ENCODE peak calls at places on chromosomes 2 and 18, in eight cellular contexts. I, B, W, K, G, V, H and Y are unnamed samples.

GRCh38 chr2:20221939-20222768 is 2.8 kb downstream of the SDC1 start:
- DNase-seq in B (no peak), G (no peak), K (no peak), W (no peak), H (peak; percentile 51), V (no peak), I (peak; percentile 13), Y (no peak)

GRCh38 chr2:172085460-172086159 is at the start of gene DLX1:
- DNase-seq in W (peak; percentile 6), K (no peak), H (no peak), I (no peak), V (no peak), G (no peak), B (no peak), Y (no peak)

GRCh38 chr2:74857725-74858124 is 23.8 kb downstream of the HK2 start:
- DNase-seq in G (no peak), K (no peak), W (no peak), H (no peak), I (no peak), V (no peak), B (no peak), Y (no peak)

GRCh38 chr2:171434671-171434980 is 600 bp downstream of the DCAF17 start:
- DNase-seq in G (no peak), B (no peak), V (no peak), K (no peak), H (no peak), W (peak; percentile 75), I (no peak), Y (no peak)

GRCh38 chr2:12980817-12981216 is 264.1 kb downstream of the TRIB2 start:
- DNase-seq in B (no peak), V (no peak), I (no peak), H (peak; percentile 67), K (no peak), W (no peak), G (peak; percentile 1), Y (no peak)

GRCh38 chr2:174771631-174772491 is 7.6 kb upstream of the CHRNA1 start:
- DNase-seq in V (peak; percentile 90), I (peak; percentile 91), W (peak; percentile 51), H (peak; percentile 95), G (peak; percentile 73), B (no peak), K (peak; percentile 16), Y (peak; percentile 85)

GRCh38 chr18:48622911-48623431 is 84.1 kb downstream of the CTIF start:
- DNase-seq in V (peak; percentile 58), K (no peak), B (no peak), I (peak; percentile 56), H (peak; percentile 81), W (no peak), G (peak; percentile 81), Y (peak; percentile 74)

GRCh38 chr18:9941108-9941507 is 27.3 kb downstream of the VAPA start:
- DNase-seq in I (no peak), G (no peak), K (no peak), W (no peak), V (no peak), B (no peak), H (no peak), Y (no peak)

GRCh38 chr2:8662239-8662879 is 19.5 kb upstream of the ID2 start:
- DNase-seq in W (no peak), B (no peak), G (peak; percentile 42), H (no peak), K (no peak), I (peak; percentile 95), V (peak; percentile 90), Y (peak; percentile 87)

GRCh38 chr2:71466301-71467179 is 13.2 kb downstream of the DYSF start:
- DNase-seq in K (peak; percentile 1), B (no peak), G (no peak), H (peak; percentile 84), V (peak; percentile 54), I (peak; percentile 13), W (no peak), Y (peak; percentile 56)

GRCh38 chr2:24913896-24914295 is 6.1 kb downstream of the ADCY3 start:
- DNase-seq in K (no peak), V (no peak), W (no peak), B (no peak), H (no peak), I (no peak), G (no peak), Y (no peak)

GRCh38 chr18:54702687-54703086 is 111.6 kb downstream of the DYNAP start:
- DNase-seq in B (no peak), V (no peak), W (no peak), H (no peak), I (peak; percentile 21), G (no peak), K (no peak), Y (no peak)

GRCh38 chr2:144705328-144706245 is 185.7 kb upstream of the ZEB2 start:
- DNase-seq in V (peak; percentile 6), G (no peak), K (no peak), I (peak; percentile 35), B (no peak), H (no peak), W (no peak), Y (peak; percentile 10)

GRCh38 chr2:94869552-94870391 is 1.5 kb upstream of the TEKT4 start:
- DNase-seq in W (no peak), I (no peak), B (no peak), K (no peak), H (no peak), G (no peak), V (no peak), Y (no peak)

GRCh38 chr2:224938670-224939309 is 103.5 kb downstream of the DOCK10 start:
- DNase-seq in W (no peak), B (no peak), G (peak; percentile 8), I (no peak), K (no peak), H (no peak), V (peak; percentile 32), Y (peak; percentile 40)